ENCODE peak calls at places on chromosomes 13 and 19, in nine cellular contexts. One of them, this sample, is unnamed.

GRCh38 chr19:2542341-2543069 is 66.6 kb downstream of the GADD45B start:
- DNase-seq in stimulated activated CD4-positive, alpha-beta T cell treated with anti-CD3 and anti-CD28 coated beads, Interleukin-2, amount 100 ng/mL, for 48 hours: no peak
- DNase-seq in stimulated activated naive B cell treated with anti-CD40 and anti-IgM and Interleukin-4, amounts not matched to agents 10 μg/mL and 1 μg/mL and 100 μg/mL, for 72 hours: no peak
- DNase-seq in breast epithelium: no peak
- DNase-seq in NB4: peak; percentile 51
- DNase-seq in activated T-helper 2 cell treated with anti-CD3 and anti-CD28 coated beads, Interferon-gamma antibody, Interleukin-2, Interleukin-4, amounts not matched to agents 10 μg/mL and 5 μg/mL and 100 μg/mL, durations not matched to agents 14 hours and 24 hours and 36 hours: no peak
- DNase-seq in amniotic stem cell: no peak
- DNase-seq in omental fat pad: no peak
- DNase-seq in colonic mucosa: no peak
- DNase-seq in this sample: no peak

GRCh38 chr19:13396256-13397080 is 109.8 kb downstream of the CACNA1A start:
- DNase-seq in stimulated activated CD4-positive, alpha-beta T cell treated with anti-CD3 and anti-CD28 coated beads, Interleukin-2, amount 100 ng/mL, for 48 hours: no peak
- DNase-seq in stimulated activated naive B cell treated with anti-CD40 and anti-IgM and Interleukin-4, amounts not matched to agents 10 μg/mL and 1 μg/mL and 100 μg/mL, for 72 hours: peak; percentile 2
- DNase-seq in breast epithelium: no peak
- DNase-seq in NB4: peak; percentile 43
- DNase-seq in activated T-helper 2 cell treated with anti-CD3 and anti-CD28 coated beads, Interferon-gamma antibody, Interleukin-2, Interleukin-4, amounts not matched to agents 10 μg/mL and 5 μg/mL and 100 μg/mL, durations not matched to agents 14 hours and 24 hours and 36 hours: no peak
- DNase-seq in amniotic stem cell: no peak
- DNase-seq in omental fat pad: peak; percentile 38
- DNase-seq in colonic mucosa: peak; percentile 22
- DNase-seq in this sample: no peak

GRCh38 chr19:29329460-29330134 is 116.6 kb upstream of the UQCRFS1 start:
- DNase-seq in stimulated activated CD4-positive, alpha-beta T cell treated with anti-CD3 and anti-CD28 coated beads, Interleukin-2, amount 100 ng/mL, for 48 hours: no peak
- DNase-seq in stimulated activated naive B cell treated with anti-CD40 and anti-IgM and Interleukin-4, amounts not matched to agents 10 μg/mL and 1 μg/mL and 100 μg/mL, for 72 hours: no peak
- DNase-seq in breast epithelium: no peak
- DNase-seq in NB4: peak; percentile 64
- DNase-seq in activated T-helper 2 cell treated with anti-CD3 and anti-CD28 coated beads, Interferon-gamma antibody, Interleukin-2, Interleukin-4, amounts not matched to agents 10 μg/mL and 5 μg/mL and 100 μg/mL, durations not matched to agents 14 hours and 24 hours and 36 hours: no peak
- DNase-seq in amniotic stem cell: no peak
- DNase-seq in omental fat pad: no peak
- DNase-seq in colonic mucosa: no peak
- DNase-seq in this sample: peak; percentile 38

GRCh38 chr13:49731766-49732165 is 40.5 kb upstream of the EBPL start:
- DNase-seq in stimulated activated CD4-positive, alpha-beta T cell treated with anti-CD3 and anti-CD28 coated beads, Interleukin-2, amount 100 ng/mL, for 48 hours: no peak
- DNase-seq in stimulated activated naive B cell treated with anti-CD40 and anti-IgM and Interleukin-4, amounts not matched to agents 10 μg/mL and 1 μg/mL and 100 μg/mL, for 72 hours: no peak
- DNase-seq in breast epithelium: no peak
- DNase-seq in NB4: no peak
- DNase-seq in activated T-helper 2 cell treated with anti-CD3 and anti-CD28 coated beads, Interferon-gamma antibody, Interleukin-2, Interleukin-4, amounts not matched to agents 10 μg/mL and 5 μg/mL and 100 μg/mL, durations not matched to agents 14 hours and 24 hours and 36 hours: no peak
- DNase-seq in amniotic stem cell: no peak
- DNase-seq in omental fat pad: no peak
- DNase-seq in colonic mucosa: no peak
- DNase-seq in this sample: no peak

GRCh38 chr13:102141625-102142472 is 260.0 kb downstream of the FGF14 start:
- DNase-seq in stimulated activated CD4-positive, alpha-beta T cell treated with anti-CD3 and anti-CD28 coated beads, Interleukin-2, amount 100 ng/mL, for 48 hours: no peak
- DNase-seq in stimulated activated naive B cell treated with anti-CD40 and anti-IgM and Interleukin-4, amounts not matched to agents 10 μg/mL and 1 μg/mL and 100 μg/mL, for 72 hours: no peak
- DNase-seq in breast epithelium: no peak
- DNase-seq in NB4: peak; percentile 12
- DNase-seq in activated T-helper 2 cell treated with anti-CD3 and anti-CD28 coated beads, Interferon-gamma antibody, Interleukin-2, Interleukin-4, amounts not matched to agents 10 μg/mL and 5 μg/mL and 100 μg/mL, durations not matched to agents 14 hours and 24 hours and 36 hours: no peak
- DNase-seq in amniotic stem cell: no peak
- DNase-seq in omental fat pad: no peak
- DNase-seq in colonic mucosa: no peak
- DNase-seq in this sample: no peak

GRCh38 chr13:51004918-51005460 is 95.4 kb downstream of the RNASEH2B start:
- DNase-seq in stimulated activated CD4-positive, alpha-beta T cell treated with anti-CD3 and anti-CD28 coated beads, Interleukin-2, amount 100 ng/mL, for 48 hours: no peak
- DNase-seq in stimulated activated naive B cell treated with anti-CD40 and anti-IgM and Interleukin-4, amounts not matched to agents 10 μg/mL and 1 μg/mL and 100 μg/mL, for 72 hours: no peak
- DNase-seq in breast epithelium: no peak
- DNase-seq in NB4: no peak
- DNase-seq in activated T-helper 2 cell treated with anti-CD3 and anti-CD28 coated beads, Interferon-gamma antibody, Interleukin-2, Interleukin-4, amounts not matched to agents 10 μg/mL and 5 μg/mL and 100 μg/mL, durations not matched to agents 14 hours and 24 hours and 36 hours: no peak
- DNase-seq in amniotic stem cell: no peak
- DNase-seq in omental fat pad: no peak
- DNase-seq in colonic mucosa: no peak
- DNase-seq in this sample: no peak

GRCh38 chr13:37453246-37453645 is 145.3 kb downstream of the POSTN start:
- DNase-seq in stimulated activated CD4-positive, alpha-beta T cell treated with anti-CD3 and anti-CD28 coated beads, Interleukin-2, amount 100 ng/mL, for 48 hours: no peak
- DNase-seq in stimulated activated naive B cell treated with anti-CD40 and anti-IgM and Interleukin-4, amounts not matched to agents 10 μg/mL and 1 μg/mL and 100 μg/mL, for 72 hours: no peak
- DNase-seq in breast epithelium: no peak
- DNase-seq in NB4: no peak
- DNase-seq in activated T-helper 2 cell treated with anti-CD3 and anti-CD28 coated beads, Interferon-gamma antibody, Interleukin-2, Interleukin-4, amounts not matched to agents 10 μg/mL and 5 μg/mL and 100 μg/mL, durations not matched to agents 14 hours and 24 hours and 36 hours: no peak
- DNase-seq in amniotic stem cell: no peak
- DNase-seq in omental fat pad: no peak
- DNase-seq in colonic mucosa: no peak
- DNase-seq in this sample: no peak

GRCh38 chr13:60090579-60090978 is 73.1 kb downstream of the DIAPH3 start:
- DNase-seq in stimulated activated CD4-positive, alpha-beta T cell treated with anti-CD3 and anti-CD28 coated beads, Interleukin-2, amount 100 ng/mL, for 48 hours: no peak
- DNase-seq in stimulated activated naive B cell treated with anti-CD40 and anti-IgM and Interleukin-4, amounts not matched to agents 10 μg/mL and 1 μg/mL and 100 μg/mL, for 72 hours: no peak
- DNase-seq in breast epithelium: no peak
- DNase-seq in NB4: no peak
- DNase-seq in activated T-helper 2 cell treated with anti-CD3 and anti-CD28 coated beads, Interferon-gamma antibody, Interleukin-2, Interleukin-4, amounts not matched to agents 10 μg/mL and 5 μg/mL and 100 μg/mL, durations not matched to agents 14 hours and 24 hours and 36 hours: no peak
- DNase-seq in amniotic stem cell: no peak
- DNase-seq in omental fat pad: no peak
- DNase-seq in colonic mucosa: no peak
- DNase-seq in this sample: no peak

GRCh38 chr13:103510007-103510406 is 443.8 kb upstream of the SLC10A2 start:
- DNase-seq in stimulated activated CD4-positive, alpha-beta T cell treated with anti-CD3 and anti-CD28 coated beads, Interleukin-2, amount 100 ng/mL, for 48 hours: no peak
- DNase-seq in stimulated activated naive B cell treated with anti-CD40 and anti-IgM and Interleukin-4, amounts not matched to agents 10 μg/mL and 1 μg/mL and 100 μg/mL, for 72 hours: no peak
- DNase-seq in breast epithelium: no peak
- DNase-seq in NB4: no peak
- DNase-seq in activated T-helper 2 cell treated with anti-CD3 and anti-CD28 coated beads, Interferon-gamma antibody, Interleukin-2, Interleukin-4, amounts not matched to agents 10 μg/mL and 5 μg/mL and 100 μg/mL, durations not matched to agents 14 hours and 24 hours and 36 hours: no peak
- DNase-seq in amniotic stem cell: no peak
- DNase-seq in omental fat pad: no peak
- DNase-seq in colonic mucosa: no peak
- DNase-seq in this sample: no peak

GRCh38 chr19:13640611-13641010 is 123.7 kb upstream of the MRI1 start:
- DNase-seq in stimulated activated CD4-positive, alpha-beta T cell treated with anti-CD3 and anti-CD28 coated beads, Interleukin-2, amount 100 ng/mL, for 48 hours: no peak
- DNase-seq in stimulated activated naive B cell treated with anti-CD40 and anti-IgM and Interleukin-4, amounts not matched to agents 10 μg/mL and 1 μg/mL and 100 μg/mL, for 72 hours: no peak
- DNase-seq in breast epithelium: no peak
- DNase-seq in NB4: no peak
- DNase-seq in activated T-helper 2 cell treated with anti-CD3 and anti-CD28 coated beads, Interferon-gamma antibody, Interleukin-2, Interleukin-4, amounts not matched to agents 10 μg/mL and 5 μg/mL and 100 μg/mL, durations not matched to agents 14 hours and 24 hours and 36 hours: no peak
- DNase-seq in amniotic stem cell: no peak
- DNase-seq in omental fat pad: no peak
- DNase-seq in colonic mucosa: no peak
- DNase-seq in this sample: no peak

GRCh38 chr13:35518337-35518736 is 41.8 kb upstream of the MAB21L1 start:
- DNase-seq in stimulated activated CD4-positive, alpha-beta T cell treated with anti-CD3 and anti-CD28 coated beads, Interleukin-2, amount 100 ng/mL, for 48 hours: no peak
- DNase-seq in stimulated activated naive B cell treated with anti-CD40 and anti-IgM and Interleukin-4, amounts not matched to agents 10 μg/mL and 1 μg/mL and 100 μg/mL, for 72 hours: no peak
- DNase-seq in breast epithelium: no peak
- DNase-seq in NB4: no peak
- DNase-seq in activated T-helper 2 cell treated with anti-CD3 and anti-CD28 coated beads, Interferon-gamma antibody, Interleukin-2, Interleukin-4, amounts not matched to agents 10 μg/mL and 5 μg/mL and 100 μg/mL, durations not matched to agents 14 hours and 24 hours and 36 hours: no peak
- DNase-seq in amniotic stem cell: no peak
- DNase-seq in omental fat pad: no peak
- DNase-seq in colonic mucosa: no peak
- DNase-seq in this sample: no peak

GRCh38 chr13:66805657-66806056 is 424.5 kb downstream of the PCDH9 start:
- DNase-seq in stimulated activated CD4-positive, alpha-beta T cell treated with anti-CD3 and anti-CD28 coated beads, Interleukin-2, amount 100 ng/mL, for 48 hours: no peak
- DNase-seq in stimulated activated naive B cell treated with anti-CD40 and anti-IgM and Interleukin-4, amounts not matched to agents 10 μg/mL and 1 μg/mL and 100 μg/mL, for 72 hours: no peak
- DNase-seq in breast epithelium: no peak
- DNase-seq in NB4: no peak
- DNase-seq in activated T-helper 2 cell treated with anti-CD3 and anti-CD28 coated beads, Interferon-gamma antibody, Interleukin-2, Interleukin-4, amounts not matched to agents 10 μg/mL and 5 μg/mL and 100 μg/mL, durations not matched to agents 14 hours and 24 hours and 36 hours: no peak
- DNase-seq in amniotic stem cell: no peak
- DNase-seq in omental fat pad: no peak
- DNase-seq in colonic mucosa: no peak
- DNase-seq in this sample: no peak

GRCh38 chr13:75764251-75764650 is 128.1 kb downstream of the LMO7 start:
- DNase-seq in stimulated activated CD4-positive, alpha-beta T cell treated with anti-CD3 and anti-CD28 coated beads, Interleukin-2, amount 100 ng/mL, for 48 hours: no peak
- DNase-seq in stimulated activated naive B cell treated with anti-CD40 and anti-IgM and Interleukin-4, amounts not matched to agents 10 μg/mL and 1 μg/mL and 100 μg/mL, for 72 hours: no peak
- DNase-seq in breast epithelium: no peak
- DNase-seq in NB4: no peak
- DNase-seq in activated T-helper 2 cell treated with anti-CD3 and anti-CD28 coated beads, Interferon-gamma antibody, Interleukin-2, Interleukin-4, amounts not matched to agents 10 μg/mL and 5 μg/mL and 100 μg/mL, durations not matched to agents 14 hours and 24 hours and 36 hours: no peak
- DNase-seq in amniotic stem cell: no peak
- DNase-seq in omental fat pad: no peak
- DNase-seq in colonic mucosa: no peak
- DNase-seq in this sample: no peak

GRCh38 chr19:28727133-28727834 is 485.7 kb downstream of the UQCRFS1 start:
- DNase-seq in stimulated activated CD4-positive, alpha-beta T cell treated with anti-CD3 and anti-CD28 coated beads, Interleukin-2, amount 100 ng/mL, for 48 hours: peak; percentile 54
- DNase-seq in stimulated activated naive B cell treated with anti-CD40 and anti-IgM and Interleukin-4, amounts not matched to agents 10 μg/mL and 1 μg/mL and 100 μg/mL, for 72 hours: no peak
- DNase-seq in breast epithelium: no peak
- DNase-seq in NB4: no peak
- DNase-seq in activated T-helper 2 cell treated with anti-CD3 and anti-CD28 coated beads, Interferon-gamma antibody, Interleukin-2, Interleukin-4, amounts not matched to agents 10 μg/mL and 5 μg/mL and 100 μg/mL, durations not matched to agents 14 hours and 24 hours and 36 hours: peak; percentile 51
- DNase-seq in amniotic stem cell: no peak
- DNase-seq in omental fat pad: no peak
- DNase-seq in colonic mucosa: no peak
- DNase-seq in this sample: no peak